ENCODE peak calls at places on chromosomes 16 and 17, in four cellular contexts. M is choroid plexus epithelial cell; Y is skeletal muscle cell; X is stimulated activated CD4-positive, alpha-beta T cell treated with anti-CD3 and anti-CD28 coated beads, Interleukin-15, amount 100 ng/mL, for 1 hour. Z is an unnamed sample.
A peak's percentile ranks its signal among the peaks of the same experiment; 100 is the strongest.

GRCh38 chr16:66515543-66516171 is 34.3 kb downstream of the TK2 start:
- DNase-seq in M (peak; percentile 76), Y (no peak), X (no peak), Z (no peak)

GRCh38 chr17:47603830-47604229 is 45.9 kb upstream of the KPNB1 start:
- DNase-seq in M (peak; percentile 26), Y (no peak), X (no peak), Z (no peak)

GRCh38 chr16:48613061-48613957 is 3.3 kb upstream of the N4BP1 start:
- DNase-seq in M (peak; percentile 47), Y (no peak), X (peak; percentile 26), Z (no peak)

GRCh38 chr17:67517335-67517734 is 140.3 kb downstream of the PITPNC1 start:
- DNase-seq in M (no peak), Y (no peak), X (no peak), Z (no peak)

GRCh38 chr17:4504188-4504587 is 5.5 kb downstream of the SPNS2 start:
- DNase-seq in M (no peak), Y (no peak), X (no peak), Z (no peak)

GRCh38 chr16:84369938-84370627 is 1.7 kb downstream of the ATP2C2 start:
- DNase-seq in M (no peak), Y (no peak), X (no peak), Z (peak; percentile 15)

GRCh38 chr16:630815-631405 is at the start of gene WFIKKN1:
- DNase-seq in M (no peak), Y (no peak), X (no peak), Z (peak; percentile 55)

GRCh38 chr17:43030137-43030767 is 5.2 kb downstream of the RND2 start:
- DNase-seq in M (no peak), Y (no peak), X (no peak), Z (no peak)

GRCh38 chr17:69084911-69085310 is 24.2 kb upstream of the ABCA9 start:
- DNase-seq in M (no peak), Y (no peak), X (no peak), Z (peak; percentile 25)

GRCh38 chr16:23784811-23785447 is 30.1 kb downstream of the CHP2 start:
- DNase-seq in M (peak; percentile 18), Y (no peak), X (no peak), Z (no peak)

GRCh38 chr17:80270836-80271235 is 10.2 kb downstream of the RNF213 start:
- DNase-seq in M (peak; percentile 47), Y (no peak), X (no peak), Z (peak; percentile 29)

GRCh38 chr17:28760987-28761562 is 17.3 kb downstream of the TRAF4 start:
- DNase-seq in M (peak; percentile 74), Y (peak; percentile 18), X (no peak), Z (peak; percentile 76)

GRCh38 chr17:44733753-44734152 is 25.0 kb upstream of the ADAM11 start:
- DNase-seq in M (peak; percentile 56), Y (no peak), X (no peak), Z (no peak)

GRCh38 chr16:31128711-31129567 is 6.6 kb downstream of the PRSS8 start:
- DNase-seq in M (no peak), Y (no peak), X (no peak), Z (peak; percentile 70)

GRCh38 chr16:65769055-65769465 is 597.4 kb upstream of the CDH5 start:
- DNase-seq in M (peak; percentile 64), Y (no peak), X (no peak), Z (no peak)

GRCh38 chr17:21301593-21302550 is 17.4 kb downstream of the MAP2K3 start:
- DNase-seq in M (no peak), Y (no peak), X (no peak), Z (no peak)

GRCh38 chr17:56597495-56597990 is 4.0 kb downstream of the NOG start:
- DNase-seq in M (no peak), Y (no peak), X (no peak), Z (peak; percentile 14)

GRCh38 chr16:56048425-56049100 is 142.7 kb upstream of the GNAO1 start:
- DNase-seq in M (no peak), Y (no peak), X (no peak), Z (no peak)

GRCh38 chr16:86834451-86835035 is 256.2 kb downstream of the FOXL1 start:
- DNase-seq in M (peak; percentile 59), Y (peak; percentile 28), X (no peak), Z (no peak)

GRCh38 chr16:1159973-1160772 is 7.3 kb downstream of the CACNA1H start:
- DNase-seq in M (peak; percentile 6), Y (no peak), X (no peak), Z (peak; percentile 70)

GRCh38 chr17:32341141-32341856 is 674 bp downstream of the C17orf75 start:
- DNase-seq in M (peak; percentile 43), Y (no peak), X (no peak), Z (no peak)

GRCh38 chr16:89410794-89411309 is 79.5 kb downstream of the ANKRD11 start:
- DNase-seq in M (peak; percentile 98), Y (peak; percentile 84), X (no peak), Z (peak; percentile 91)

GRCh38 chr17:51118330-51119195 is 2.1 kb downstream of the SPAG9 start:
- DNase-seq in M (no peak), Y (no peak), X (no peak), Z (peak; percentile 94)

GRCh38 chr16:9072806-9073341 is 18.6 kb upstream of the HAPSTR1 start:
- DNase-seq in M (peak; percentile 90), Y (peak; percentile 71), X (no peak), Z (no peak)

GRCh38 chr17:73192219-73192893 is 499 bp upstream of the COG1 start:
- DNase-seq in M (peak; percentile 62), Y (no peak), X (no peak), Z (peak; percentile 53)

Z was measured in body of pancreas.